ENCODE peak calls at places on chromosomes 1 and 21, in eight cellular contexts. B, J, F, M, V, P, U and A are unnamed samples.

GRCh38 chr1:29777522-29777921 is 541.2 kb downstream of the PTPRU start:
- DNase-seq in F (no peak), V (no peak), U (no peak), P (no peak), B (no peak), M (no peak), J (no peak), A (no peak)

GRCh38 chr1:232110281-232111090 is 483.9 kb downstream of the DISC1 start:
- DNase-seq in F (no peak), V (peak; percentile 27), J (no peak), P (no peak), M (peak; percentile 32), U (no peak), B (no peak), A (no peak)

GRCh38 chr21:40204956-40205355 is 337.7 kb downstream of the PCP4 start:
- DNase-seq in P (no peak), V (no peak), B (no peak), M (no peak), F (no peak), J (no peak), U (no peak), A (no peak)

GRCh38 chr1:67589519-67590233 is 95.3 kb upstream of the GADD45A start:
- DNase-seq in V (no peak), F (no peak), J (no peak), B (no peak), U (no peak), P (no peak), M (no peak), A (no peak)

GRCh38 chr1:155321577-155322497 is 1.1 kb downstream of the RUSC1 start:
- DNase-seq in V (no peak), P (no peak), F (no peak), J (no peak), M (peak; percentile 15), B (peak; percentile 15), U (peak; percentile 89), A (no peak)

GRCh38 chr21:45856940-45857339 is 124.6 kb upstream of the COL6A1 start:
- DNase-seq in J (no peak), M (no peak), F (no peak), B (no peak), V (no peak), P (no peak), U (peak; percentile 4), A (no peak)

GRCh38 chr1:244346972-244347618 is 104.6 kb downstream of the ADSS2 start:
- DNase-seq in U (no peak), V (no peak), P (no peak), F (no peak), J (no peak), M (peak; percentile 10), B (no peak), A (no peak)

GRCh38 chr21:14259669-14260458 is 43.9 kb downstream of the RBM11 start:
- DNase-seq in M (peak; percentile 45), J (no peak), B (peak; percentile 48), U (no peak), F (no peak), P (peak; percentile 37), V (peak; percentile 14), A (peak; percentile 71)

GRCh38 chr1:224626042-224626441 is 9.9 kb downstream of the CNIH3 start:
- DNase-seq in M (peak; percentile 82), J (no peak), V (no peak), B (peak; percentile 42), U (no peak), P (peak; percentile 45), F (no peak), A (peak; percentile 24)

GRCh38 chr1:110282395-110282794 is 56.8 kb upstream of the RBM15 start:
- DNase-seq in B (no peak), M (no peak), U (no peak), P (no peak), F (no peak), V (no peak), J (no peak), A (no peak)